ENCODE peak calls at places on chromosomes 11 and 22, in four cellular contexts. H, T, S and C are unnamed samples.
A peak's percentile ranks its signal among the peaks of the same experiment; 100 is the strongest.

GRCh38 chr11:119409731-119410130 is 13.2 kb downstream of the THY1 start:
- DNase-seq in H (no peak), T (no peak), S (no peak), C (no peak)

GRCh38 chr11:92703431-92703830 is 266.0 kb upstream of the MTNR1B start:
- DNase-seq in H (peak; percentile 8), T (no peak), S (no peak), C (no peak)

GRCh38 chr11:119316017-119316728 is 757 bp downstream of the MCAM start:
- DNase-seq in H (no peak), T (no peak), S (no peak), C (peak; percentile 77)

GRCh38 chr11:30109774-30110173 is 92.9 kb upstream of the KCNA4 start:
- DNase-seq in H (no peak), T (no peak), S (no peak), C (no peak)

GRCh38 chr11:48017105-48017874 is 36.9 kb downstream of the PTPRJ start:
- DNase-seq in H (no peak), T (no peak), S (no peak), C (no peak)

GRCh38 chr11:70876685-70877084 is 375.7 kb downstream of the SHANK2 start:
- DNase-seq in H (no peak), T (no peak), S (no peak), C (no peak)

GRCh38 chr22:46791201-46791731 is 28.8 kb downstream of the TBC1D22A start:
- DNase-seq in H (peak; percentile 79), T (peak; percentile 72), S (no peak), C (peak; percentile 70)

GRCh38 chr11:64007629-64008282 is 21.5 kb downstream of the OTUB1 start:
- DNase-seq in H (no peak), T (no peak), S (no peak), C (peak; percentile 60)

GRCh38 chr11:61042961-61043540 is 59.2 kb upstream of the CD5 start:
- DNase-seq in H (no peak), T (no peak), S (no peak), C (no peak)

GRCh38 chr22:44108076-44108475 is 72.6 kb upstream of the PARVG start:
- DNase-seq in H (no peak), T (no peak), S (no peak), C (no peak)

GRCh38 chr11:75554258-75555022 is 7.6 kb upstream of the SERPINH1 start:
- DNase-seq in H (peak; percentile 97), T (no peak), S (no peak), C (peak; percentile 53)

GRCh38 chr22:30305906-30306628 is 16.8 kb upstream of the CASTOR1 start:
- DNase-seq in H (no peak), T (no peak), S (no peak), C (no peak)

GRCh38 chr11:2760196-2760871 is 60.5 kb upstream of the KCNQ1OT1 start:
- DNase-seq in H (no peak), T (no peak), S (no peak), C (no peak)

GRCh38 chr11:3126901-3127691 is 38.0 kb downstream of the OSBPL5 start:
- DNase-seq in H (no peak), T (no peak), S (no peak), C (no peak)

GRCh38 chr11:43632171-43632570 is 48.4 kb upstream of the HSD17B12 start:
- DNase-seq in H (no peak), T (no peak), S (no peak), C (no peak)

GRCh38 chr11:116641561-116642045 is 131.2 kb downstream of the BUD13 start:
- DNase-seq in H (no peak), T (no peak), S (no peak), C (peak; percentile 56)

GRCh38 chr11:62125316-62125715 is 1.5 kb downstream of the INCENP start:
- DNase-seq in H (no peak), T (no peak), S (no peak), C (no peak)

GRCh38 chr11:26730711-26731460 is 9.0 kb upstream of the SLC5A12 start:
- DNase-seq in H (no peak), T (no peak), S (no peak), C (peak; percentile 12)

GRCh38 chr11:47915407-47916137 is 64.8 kb upstream of the PTPRJ start:
- DNase-seq in H (no peak), T (peak; percentile 25), S (no peak), C (no peak)

GRCh38 chr11:119065369-119065768 is 2.2 kb upstream of the VPS11 start:
- DNase-seq in H (no peak), T (peak; percentile 49), S (no peak), C (peak; percentile 26)

GRCh38 chr11:2768471-2769408 is 68.9 kb upstream of the KCNQ1OT1 start:
- DNase-seq in H (peak; percentile 50), T (peak; percentile 16), S (no peak), C (no peak)

GRCh38 chr11:120032766-120033390 is 105.0 kb downstream of the TRIM29 start:
- DNase-seq in H (no peak), T (no peak), S (no peak), C (no peak)

GRCh38 chr22:11628651-11629511 is 3899.1 kb upstream of the OR11H1 start:
- DNase-seq in H (no peak), T (no peak), S (no peak), C (no peak)

GRCh38 chr11:64060861-64061444 is 25.2 kb downstream of the FLRT1 start:
- DNase-seq in H (no peak), T (peak; percentile 66), S (no peak), C (peak; percentile 71)

GRCh38 chr11:75022289-75022688 is 33.6 kb downstream of the NEU3 start:
- DNase-seq in H (no peak), T (no peak), S (no peak), C (no peak)

GRCh38 chr11:129743029-129743846 is 72.4 kb upstream of the TMEM45B start:
- DNase-seq in H (no peak), T (no peak), S (no peak), C (no peak)